ENCODE peak calls at places on chromosomes 3 and 15, in eight cellular contexts. One of them, this sample, is unnamed.

GRCh38 chr15:50880651-50881114 is 27.8 kb upstream of the AP4E1 start:
- DNase-seq in cardiac muscle cell: peak
- DNase-seq in A549: no peak
- DNase-seq in GM23338: no peak
- DNase-seq in astrocyte: peak
- DNase-seq in neural progenitor cell: no peak
- DNase-seq in pancreas: no peak
- DNase-seq in esophagus squamous epithelium: no peak
- DNase-seq in this sample: peak

GRCh38 chr3:6099458-6100137 is 761.3 kb upstream of the GRM7 start:
- DNase-seq in cardiac muscle cell: no peak
- DNase-seq in A549: no peak
- DNase-seq in GM23338: no peak
- DNase-seq in astrocyte: no peak
- DNase-seq in neural progenitor cell: no peak
- DNase-seq in pancreas: no peak
- DNase-seq in esophagus squamous epithelium: no peak
- DNase-seq in this sample: no peak

GRCh38 chr15:89179966-89180875 is 41.2 kb downstream of the RLBP1 start:
- DNase-seq in cardiac muscle cell: peak
- DNase-seq in A549: no peak
- DNase-seq in GM23338: no peak
- DNase-seq in astrocyte: peak
- DNase-seq in neural progenitor cell: no peak
- DNase-seq in pancreas: no peak
- DNase-seq in esophagus squamous epithelium: no peak
- DNase-seq in this sample: no peak

GRCh38 chr15:99729920-99730319 is 3.3 kb downstream of the LYSMD4 start:
- DNase-seq in cardiac muscle cell: peak
- DNase-seq in A549: no peak
- DNase-seq in GM23338: peak
- DNase-seq in astrocyte: peak
- DNase-seq in neural progenitor cell: peak
- DNase-seq in pancreas: no peak
- DNase-seq in esophagus squamous epithelium: no peak
- DNase-seq in this sample: no peak

GRCh38 chr15:82128401-82129143 is 82.8 kb upstream of the MEX3B start:
- DNase-seq in cardiac muscle cell: no peak
- DNase-seq in A549: no peak
- DNase-seq in GM23338: no peak
- DNase-seq in astrocyte: peak
- DNase-seq in neural progenitor cell: no peak
- DNase-seq in pancreas: no peak
- DNase-seq in esophagus squamous epithelium: no peak
- DNase-seq in this sample: no peak

GRCh38 chr3:10753964-10754363 is 62.1 kb upstream of the SLC6A11 start:
- DNase-seq in cardiac muscle cell: peak
- DNase-seq in A549: peak
- DNase-seq in GM23338: peak
- DNase-seq in astrocyte: peak
- DNase-seq in neural progenitor cell: peak
- DNase-seq in pancreas: peak
- DNase-seq in esophagus squamous epithelium: no peak
- DNase-seq in this sample: no peak

GRCh38 chr3:39812537-39812936 is 3.1 kb downstream of the MYRIP start:
- DNase-seq in cardiac muscle cell: peak
- DNase-seq in A549: no peak
- DNase-seq in GM23338: peak
- DNase-seq in astrocyte: no peak
- DNase-seq in neural progenitor cell: peak
- DNase-seq in pancreas: peak
- DNase-seq in esophagus squamous epithelium: no peak
- DNase-seq in this sample: no peak

GRCh38 chr3:153087595-153088566 is 74.1 kb upstream of the RAP2B start:
- DNase-seq in cardiac muscle cell: peak
- DNase-seq in A549: no peak
- DNase-seq in GM23338: no peak
- DNase-seq in astrocyte: peak
- DNase-seq in neural progenitor cell: no peak
- DNase-seq in pancreas: no peak
- DNase-seq in esophagus squamous epithelium: no peak
- DNase-seq in this sample: peak

GRCh38 chr15:94119215-94119815 is 112.0 kb upstream of the MCTP2 start:
- DNase-seq in cardiac muscle cell: no peak
- DNase-seq in A549: no peak
- DNase-seq in GM23338: peak
- DNase-seq in astrocyte: no peak
- DNase-seq in neural progenitor cell: peak
- DNase-seq in pancreas: no peak
- DNase-seq in esophagus squamous epithelium: no peak
- DNase-seq in this sample: no peak

GRCh38 chr3:177483182-177483967 is 286.1 kb upstream of the TBL1XR1 start:
- DNase-seq in cardiac muscle cell: no peak
- DNase-seq in A549: no peak
- DNase-seq in GM23338: peak
- DNase-seq in astrocyte: no peak
- DNase-seq in neural progenitor cell: peak
- DNase-seq in pancreas: no peak
- DNase-seq in esophagus squamous epithelium: no peak
- DNase-seq in this sample: no peak

GRCh38 chr3:71369733-71370391 is 213.7 kb downstream of the FOXP1 start:
- DNase-seq in cardiac muscle cell: peak
- DNase-seq in A549: no peak
- DNase-seq in GM23338: no peak
- DNase-seq in astrocyte: peak
- DNase-seq in neural progenitor cell: no peak
- DNase-seq in pancreas: no peak
- DNase-seq in esophagus squamous epithelium: no peak
- DNase-seq in this sample: no peak

GRCh38 chr3:157127831-157128767 is 31.8 kb downstream of the CCNL1 start:
- DNase-seq in cardiac muscle cell: peak
- DNase-seq in A549: peak
- DNase-seq in GM23338: no peak
- DNase-seq in astrocyte: peak
- DNase-seq in neural progenitor cell: no peak
- DNase-seq in pancreas: peak
- DNase-seq in esophagus squamous epithelium: no peak
- DNase-seq in this sample: peak

GRCh38 chr3:15860014-15860934 is 62.5 kb upstream of the ANKRD28 start:
- DNase-seq in cardiac muscle cell: peak
- DNase-seq in A549: peak
- DNase-seq in GM23338: peak
- DNase-seq in astrocyte: peak
- DNase-seq in neural progenitor cell: peak
- DNase-seq in pancreas: peak
- DNase-seq in esophagus squamous epithelium: peak
- DNase-seq in this sample: peak

GRCh38 chr3:72233571-72233970 is 448.6 kb upstream of the PROK2 start:
- DNase-seq in cardiac muscle cell: no peak
- DNase-seq in A549: no peak
- DNase-seq in GM23338: no peak
- DNase-seq in astrocyte: no peak
- DNase-seq in neural progenitor cell: no peak
- DNase-seq in pancreas: no peak
- DNase-seq in esophagus squamous epithelium: no peak
- DNase-seq in this sample: no peak

GRCh38 chr3:98972155-98972554 is 70.7 kb upstream of the DCBLD2 start:
- DNase-seq in cardiac muscle cell: peak
- DNase-seq in A549: no peak
- DNase-seq in GM23338: no peak
- DNase-seq in astrocyte: peak
- DNase-seq in neural progenitor cell: no peak
- DNase-seq in pancreas: no peak
- DNase-seq in esophagus squamous epithelium: no peak
- DNase-seq in this sample: peak

GRCh38 chr3:5187920-5188418 is 462 bp downstream of the EDEM1 start:
- DNase-seq in cardiac muscle cell: peak
- DNase-seq in A549: peak
- DNase-seq in GM23338: peak
- DNase-seq in astrocyte: no peak
- DNase-seq in neural progenitor cell: peak
- DNase-seq in pancreas: peak
- DNase-seq in esophagus squamous epithelium: no peak
- DNase-seq in this sample: no peak

GRCh38 chr15:42623951-42624350 is 48.5 kb downstream of the STARD9 start:
- DNase-seq in cardiac muscle cell: no peak
- DNase-seq in A549: no peak
- DNase-seq in GM23338: no peak
- DNase-seq in astrocyte: no peak
- DNase-seq in neural progenitor cell: no peak
- DNase-seq in pancreas: no peak
- DNase-seq in esophagus squamous epithelium: no peak
- DNase-seq in this sample: no peak

GRCh38 chr3:124140751-124141150 is 148.8 kb upstream of the ROPN1 start:
- DNase-seq in cardiac muscle cell: no peak
- DNase-seq in A549: no peak
- DNase-seq in GM23338: no peak
- DNase-seq in astrocyte: peak
- DNase-seq in neural progenitor cell: no peak
- DNase-seq in pancreas: no peak
- DNase-seq in esophagus squamous epithelium: no peak
- DNase-seq in this sample: no peak

GRCh38 chr15:69357773-69358765 is 56.1 kb upstream of the KIF23 start:
- DNase-seq in cardiac muscle cell: peak
- DNase-seq in A549: no peak
- DNase-seq in GM23338: peak
- DNase-seq in astrocyte: peak
- DNase-seq in neural progenitor cell: peak
- DNase-seq in pancreas: peak
- DNase-seq in esophagus squamous epithelium: no peak
- DNase-seq in this sample: no peak

DNA sequence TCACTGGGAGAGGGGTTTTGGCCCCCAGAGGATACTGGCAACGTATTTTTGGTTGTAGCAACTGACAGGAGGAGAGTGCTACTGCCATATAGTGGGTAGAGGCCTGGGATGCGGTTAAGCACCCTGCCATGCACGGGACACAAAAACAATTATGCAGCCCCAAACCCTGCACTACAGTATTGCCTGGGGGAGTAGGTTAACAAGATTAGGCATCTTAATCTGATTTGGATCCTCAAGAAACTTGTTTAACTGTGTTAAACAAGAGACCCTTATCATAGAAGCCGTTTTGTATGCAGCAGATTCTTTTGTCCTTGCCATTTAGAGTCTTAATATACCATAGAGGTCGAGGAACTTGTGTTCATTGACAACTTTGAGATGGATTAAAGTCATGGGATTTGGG is 3.4 kb downstream of the PHLDB2 start:
- DNase-seq in cardiac muscle cell: no peak
- DNase-seq in A549: no peak
- DNase-seq in GM23338: no peak
- DNase-seq in astrocyte: no peak
- DNase-seq in neural progenitor cell: peak
- DNase-seq in pancreas: no peak
- DNase-seq in esophagus squamous epithelium: no peak
- DNase-seq in this sample: no peak
- H3K4me3 ChIP-seq in cardiac muscle cell: no peak
- H3K4me3 ChIP-seq in A549: no peak
- H3K4me3 ChIP-seq in GM23338: peak
- H3K4me3 ChIP-seq in astrocyte: peak
- H3K4me3 ChIP-seq in neural progenitor cell: no peak
- H3K4me3 ChIP-seq in pancreas: no peak
- H3K4me3 ChIP-seq in esophagus squamous epithelium: no peak
- H3K4me3 ChIP-seq in this sample: no peak

GRCh38 chr15:38531509-38531908 is 33.1 kb downstream of the RASGRP1 start:
- DNase-seq in cardiac muscle cell: peak
- DNase-seq in A549: no peak
- DNase-seq in GM23338: no peak
- DNase-seq in astrocyte: peak
- DNase-seq in neural progenitor cell: no peak
- DNase-seq in pancreas: no peak
- DNase-seq in esophagus squamous epithelium: no peak
- DNase-seq in this sample: no peak
- H3K27ac ChIP-seq in cardiac muscle cell: no peak
- H3K27ac ChIP-seq in A549: peak
- H3K27ac ChIP-seq in GM23338: no peak
- H3K27ac ChIP-seq in astrocyte: no peak
- H3K27ac ChIP-seq in neural progenitor cell: no peak
- H3K27ac ChIP-seq in pancreas: no peak
- H3K27ac ChIP-seq in esophagus squamous epithelium: no peak
- H3K27ac ChIP-seq in this sample: no peak

GRCh38 chr3:23762214-23763039 is 43.3 kb upstream of the UBE2E1 start:
- DNase-seq in cardiac muscle cell: no peak
- DNase-seq in A549: no peak
- DNase-seq in GM23338: no peak
- DNase-seq in astrocyte: peak
- DNase-seq in neural progenitor cell: no peak
- DNase-seq in pancreas: no peak
- DNase-seq in esophagus squamous epithelium: no peak
- DNase-seq in this sample: no peak

GRCh38 chr3:23764407-23764806 is 41.3 kb upstream of the UBE2E1 start:
- DNase-seq in cardiac muscle cell: no peak
- DNase-seq in A549: no peak
- DNase-seq in GM23338: no peak
- DNase-seq in astrocyte: no peak
- DNase-seq in neural progenitor cell: no peak
- DNase-seq in pancreas: no peak
- DNase-seq in esophagus squamous epithelium: no peak
- DNase-seq in this sample: no peak

GRCh38 chr3:23763040-23763477 is 42.7 kb upstream of the UBE2E1 start:
- DNase-seq in cardiac muscle cell: peak
- DNase-seq in A549: no peak
- DNase-seq in GM23338: no peak
- DNase-seq in astrocyte: peak
- DNase-seq in neural progenitor cell: peak
- DNase-seq in pancreas: no peak
- DNase-seq in esophagus squamous epithelium: no peak
- DNase-seq in this sample: no peak

GRCh38 chr3:23767546-23767945 is 38.2 kb upstream of the UBE2E1 start:
- DNase-seq in cardiac muscle cell: no peak
- DNase-seq in A549: no peak
- DNase-seq in GM23338: no peak
- DNase-seq in astrocyte: no peak
- DNase-seq in neural progenitor cell: no peak
- DNase-seq in pancreas: no peak
- DNase-seq in esophagus squamous epithelium: no peak
- DNase-seq in this sample: no peak
- TF ChIP-seq CTCF in cardiac muscle cell: no peak
- TF ChIP-seq CTCF in A549: no peak
- TF ChIP-seq CTCF in GM23338: no peak
- TF ChIP-seq CTCF in astrocyte: no peak
- TF ChIP-seq CTCF in neural progenitor cell: no peak
- TF ChIP-seq CTCF in pancreas: no peak
- TF ChIP-seq CTCF in esophagus squamous epithelium: no peak
- TF ChIP-seq CTCF in this sample: no peak

DNA sequence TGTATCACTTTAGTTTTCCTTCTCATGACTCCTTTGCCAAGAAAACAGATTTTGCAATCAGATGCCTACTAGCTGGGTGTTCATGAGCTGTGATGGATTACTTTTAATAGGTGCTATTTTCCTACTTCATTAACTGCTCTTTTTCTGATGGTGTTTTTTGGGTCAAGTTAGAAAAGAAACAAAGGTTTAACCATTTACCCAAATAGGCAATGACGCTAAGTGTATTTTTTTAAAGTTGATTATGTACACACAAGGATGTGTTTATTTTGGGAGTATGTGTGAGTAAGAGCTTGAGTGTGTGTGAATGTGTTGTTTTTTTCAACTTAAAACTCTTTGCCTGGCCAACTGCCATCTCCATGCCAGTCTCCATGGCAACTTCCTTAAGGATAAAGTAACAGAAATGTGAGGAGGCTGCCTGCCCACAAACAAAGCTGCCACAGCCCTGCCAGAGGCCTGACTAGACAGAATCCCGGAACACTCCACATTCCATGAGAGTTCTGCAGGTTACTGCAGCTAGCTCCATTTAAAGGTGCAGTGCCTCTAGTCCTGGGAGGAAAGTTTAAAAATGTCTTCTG is 215.6 kb upstream of the RBMS3 start:
- DNase-seq in cardiac muscle cell: peak
- DNase-seq in A549: peak
- DNase-seq in GM23338: peak
- DNase-seq in astrocyte: peak
- DNase-seq in neural progenitor cell: peak
- DNase-seq in pancreas: peak
- DNase-seq in esophagus squamous epithelium: peak
- DNase-seq in this sample: peak
- H3K4me3 ChIP-seq in cardiac muscle cell: no peak
- H3K4me3 ChIP-seq in A549: no peak
- H3K4me3 ChIP-seq in GM23338: no peak
- H3K4me3 ChIP-seq in astrocyte: no peak
- H3K4me3 ChIP-seq in neural progenitor cell: no peak
- H3K4me3 ChIP-seq in pancreas: no peak
- H3K4me3 ChIP-seq in esophagus squamous epithelium: no peak
- H3K4me3 ChIP-seq in this sample: no peak